ENCODE peak calls at places on chromosomes 5 and 9, in nine cellular contexts. B, P, H, I, Q, D, A, G and Y are unnamed samples.

GRCh38 chr9:14313951-14314423 is at the start of gene NFIB:
- DNase-seq in B (peak; percentile 80), P (peak; percentile 86), H (no peak), I (peak; percentile 81), Q (peak; percentile 51), D (peak; percentile 49), A (peak; percentile 42), G (peak; percentile 62), Y (peak; percentile 18)

GRCh38 chr9:114006155-114006550 is 71.9 kb downstream of the AMBP start:
- DNase-seq in B (peak; percentile 30), P (no peak), H (no peak), I (no peak), Q (no peak), D (no peak), A (peak; percentile 3), G (no peak), Y (no peak)

GRCh38 chr5:170154297-170154696 is 48.6 kb downstream of the FOXI1 start:
- DNase-seq in B (no peak), P (peak; percentile 54), H (no peak), I (no peak), Q (no peak), D (no peak), A (no peak), G (no peak), Y (no peak)

GRCh38 chr9:78150983-78151356 is 84.9 kb upstream of the CEP78 start:
- DNase-seq in B (no peak), P (no peak), H (no peak), I (no peak), Q (no peak), D (no peak), A (no peak), G (no peak), Y (no peak)

GRCh38 chr5:96885518-96886338 is 9.4 kb downstream of the ERAP2 start:
- DNase-seq in B (no peak), P (peak; percentile 23), H (no peak), I (no peak), Q (peak; percentile 23), D (no peak), A (no peak), G (no peak), Y (no peak)

GRCh38 chr5:142749321-142749720 is 20.9 kb upstream of the ARHGAP26 start:
- DNase-seq in B (no peak), P (no peak), H (no peak), I (no peak), Q (no peak), D (peak; percentile 73), A (no peak), G (peak; percentile 82), Y (no peak)

GRCh38 chr9:127863179-127863578 is 8.7 kb upstream of the ENG start:
- DNase-seq in B (no peak), P (peak; percentile 58), H (no peak), I (no peak), Q (no peak), D (no peak), A (no peak), G (no peak), Y (no peak)

GRCh38 chr5:446864-447263 is 3.9 kb downstream of the EXOC3 start:
- DNase-seq in B (peak; percentile 62), P (peak; percentile 33), H (peak; percentile 46), I (peak; percentile 6), Q (peak; percentile 69), D (peak; percentile 53), A (peak; percentile 8), G (peak; percentile 55), Y (peak; percentile 72)

GRCh38 chr5:172002310-172002709 is 4.1 kb downstream of the FBXW11 start:
- DNase-seq in B (no peak), P (peak; percentile 43), H (peak; percentile 40), I (no peak), Q (no peak), D (peak; percentile 15), A (no peak), G (peak; percentile 37), Y (peak; percentile 35)

GRCh38 chr9:87442451-87442850 is 55.2 kb upstream of the DAPK1 start:
- DNase-seq in B (no peak), P (no peak), H (no peak), I (no peak), Q (no peak), D (no peak), A (no peak), G (no peak), Y (no peak)

GRCh38 chr5:32852535-32852934 is 141.4 kb downstream of the NPR3 start:
- DNase-seq in B (no peak), P (no peak), H (no peak), I (no peak), Q (no peak), D (peak; percentile 79), A (no peak), G (peak; percentile 87), Y (peak; percentile 83)

GRCh38 chr5:75721573-75721972 is 4.3 kb upstream of the POC5 start:
- DNase-seq in B (no peak), P (no peak), H (no peak), I (no peak), Q (no peak), D (no peak), A (no peak), G (no peak), Y (no peak)

GRCh38 chr9:14752271-14752670 is 29.7 kb upstream of the CER1 start:
- DNase-seq in B (no peak), P (peak; percentile 82), H (peak; percentile 17), I (no peak), Q (no peak), D (no peak), A (no peak), G (no peak), Y (no peak)

GRCh38 chr5:126561908-126562307 is 33.1 kb downstream of the ALDH7A1 start:
- DNase-seq in B (no peak), P (no peak), H (no peak), I (no peak), Q (no peak), D (peak; percentile 4), A (no peak), G (peak; percentile 5), Y (no peak)

GRCh38 chr9:105693435-105694275 is 686 bp upstream of the TMEM38B start:
- DNase-seq in B (no peak), P (peak; percentile 50), H (no peak), I (peak; percentile 8), Q (peak; percentile 38), D (no peak), A (no peak), G (no peak), Y (peak; percentile 18)

GRCh38 chr5:39943811-39944210 is 519.0 kb upstream of the DAB2 start:
- DNase-seq in B (no peak), P (no peak), H (no peak), I (no peak), Q (no peak), D (no peak), A (no peak), G (peak; percentile 44), Y (no peak)

GRCh38 chr5:80010754-80011392 is 19.8 kb upstream of the MTX3 start:
- DNase-seq in B (no peak), P (peak; percentile 42), H (no peak), I (no peak), Q (no peak), D (no peak), A (no peak), G (no peak), Y (no peak)

GRCh38 chr5:39319395-39319794 is 44.9 kb downstream of the C9 start:
- DNase-seq in B (no peak), P (no peak), H (no peak), I (no peak), Q (no peak), D (no peak), A (no peak), G (no peak), Y (no peak)

GRCh38 chr5:39148983-39149534 is 70.3 kb downstream of the FYB1 start:
- DNase-seq in B (no peak), P (no peak), H (peak; percentile 16), I (no peak), Q (no peak), D (no peak), A (no peak), G (peak; percentile 33), Y (no peak)

GRCh38 chr5:142644640-142645361 is 41.1 kb downstream of the FGF1 start:
- DNase-seq in B (no peak), P (peak; percentile 5), H (peak; percentile 94), I (peak; percentile 54), Q (no peak), D (peak; percentile 98), A (peak; percentile 68), G (peak; percentile 99), Y (peak; percentile 85)

GRCh38 chr5:178123987-178124925 is 6.6 kb upstream of the RMND5B start:
- DNase-seq in B (no peak), P (no peak), H (no peak), I (no peak), Q (no peak), D (no peak), A (no peak), G (no peak), Y (no peak)

GRCh38 chr9:27610622-27611021 is 37.3 kb upstream of the C9orf72 start:
- DNase-seq in B (no peak), P (no peak), H (no peak), I (no peak), Q (no peak), D (no peak), A (no peak), G (no peak), Y (no peak)

GRCh38 chr5:140075371-140075770 is 32.3 kb upstream of the NRG2 start:
- DNase-seq in B (no peak), P (no peak), H (peak; percentile 10), I (no peak), Q (no peak), D (no peak), A (no peak), G (peak; percentile 47), Y (no peak)

GRCh38 chr9:128153117-128153946 is 4.1 kb downstream of the LCN2 start:
- DNase-seq in B (peak; percentile 40), P (no peak), H (no peak), I (no peak), Q (no peak), D (no peak), A (no peak), G (no peak), Y (no peak)

GRCh38 chr9:120324996-120325642 is 254.8 kb downstream of the CDK5RAP2 start:
- DNase-seq in B (no peak), P (peak; percentile 40), H (no peak), I (no peak), Q (no peak), D (no peak), A (no peak), G (no peak), Y (no peak)

GRCh38 chr9:75640250-75640649 is 250.2 kb upstream of the PCSK5 start:
- DNase-seq in B (no peak), P (no peak), H (no peak), I (no peak), Q (no peak), D (no peak), A (no peak), G (no peak), Y (no peak)

GRCh38 chr5:32989815-32990214 is 278.7 kb downstream of the NPR3 start:
- DNase-seq in B (no peak), P (no peak), H (no peak), I (no peak), Q (no peak), D (no peak), A (no peak), G (no peak), Y (no peak)

GRCh38 chr9:223167-223566 is 8.5 kb downstream of the DOCK8 start:
- DNase-seq in B (no peak), P (peak; percentile 66), H (peak; percentile 4), I (no peak), Q (no peak), D (no peak), A (no peak), G (no peak), Y (no peak)